ENCODE peak calls at places on chromosomes 5 and 9, in four cellular contexts. T is tibial nerve, Q is left lung, P is AG04450. C is an unnamed sample. For H3K27me3, the result is how much of the 10 kb centered on the place peaks cover.

GRCh38 chr9:129455151-129455995 is 165.5 kb downstream of the C9orf50 start:
- DNase-seq in T (no peak), Q (no peak), P (no peak), C (peak)

GRCh38 chr9:112848316-112849151 is 42.1 kb downstream of the SLC46A2 start:
- DNase-seq in T (no peak), Q (no peak), P (no peak), C (no peak)

GRCh38 chr9:95157491-95158151 is 159.9 kb downstream of the FANCC start:
- DNase-seq in T (peak), Q (no peak), P (peak), C (no peak)

GRCh38 chr9:69252436-69252835 is 72.6 kb upstream of the ENTREP1 start:
- DNase-seq in T (no peak), Q (no peak), P (no peak), C (no peak)

GRCh38 chr5:150180241-150181027 is 9.4 kb upstream of the SLC6A7 start:
- DNase-seq in T (peak), Q (peak), P (no peak), C (peak)

GRCh38 chr5:16061163-16061562 is 118.4 kb downstream of the MARCHF11 start:
- DNase-seq in T (no peak), Q (no peak), P (no peak), C (no peak)

GRCh38 chr9:8867148-8867547 is 1067.6 kb upstream of the DMAC1 start:
- DNase-seq in T (no peak), Q (no peak), P (no peak), C (no peak)

GRCh38 chr5:124706729-124707361 is 39.6 kb downstream of the ZNF608 start:
- DNase-seq in T (peak), Q (peak), P (peak), C (peak)

GRCh38 chr5:63923914-63924313 is 38.3 kb downstream of the HTR1A start:
- DNase-seq in T (no peak), Q (no peak), P (no peak), C (no peak)

GRCh38 chr5:61991861-61992260 is 314.1 kb upstream of the KIF2A start:
- DNase-seq in T (no peak), Q (no peak), P (no peak), C (no peak)

GRCh38 chr5:72108200-72109050 is 1.1 kb downstream of the MAP1B start:
- DNase-seq in T (peak), Q (peak), P (no peak), C (peak)

GRCh38 chr5:149740866-149741459 is 10.9 kb downstream of the PPARGC1B start:
- DNase-seq in T (no peak), Q (no peak), P (no peak), C (no peak)

GRCh38 chr5:139232161-139232724 is 34.1 kb upstream of the SIL1 start:
- DNase-seq in T (no peak), Q (no peak), P (no peak), C (peak)

GRCh38 chr5:58456486-58456885 is 3.4 kb downstream of the PLK2 start:
- DNase-seq in T (no peak), Q (no peak), P (no peak), C (no peak)

GRCh38 chr5:58455966-58456365 is 3.9 kb downstream of the PLK2 start:
- DNase-seq in T (no peak), Q (no peak), P (no peak), C (no peak)

GRCh38 chr5:58455495-58455894 is 4.4 kb downstream of the PLK2 start:
- DNase-seq in T (no peak), Q (no peak), P (no peak), C (no peak)

GRCh38 chr5:58454025-58454424 is 5.9 kb downstream of the PLK2 start:
- DNase-seq in T (no peak), Q (no peak), P (no peak), C (no peak)

GRCh38 chr5:58455066-58455465 is 4.8 kb downstream of the PLK2 start:
- DNase-seq in T (no peak), Q (no peak), P (no peak), C (no peak)
- H3K4me3 ChIP-seq in T (no peak), Q (peak), P (peak), C (peak)

GRCh38 chr9:71218774-71219173 is 97.4 kb upstream of the TRPM3 start:
- DNase-seq in T (no peak), Q (no peak), P (no peak), C (no peak)

DNA sequence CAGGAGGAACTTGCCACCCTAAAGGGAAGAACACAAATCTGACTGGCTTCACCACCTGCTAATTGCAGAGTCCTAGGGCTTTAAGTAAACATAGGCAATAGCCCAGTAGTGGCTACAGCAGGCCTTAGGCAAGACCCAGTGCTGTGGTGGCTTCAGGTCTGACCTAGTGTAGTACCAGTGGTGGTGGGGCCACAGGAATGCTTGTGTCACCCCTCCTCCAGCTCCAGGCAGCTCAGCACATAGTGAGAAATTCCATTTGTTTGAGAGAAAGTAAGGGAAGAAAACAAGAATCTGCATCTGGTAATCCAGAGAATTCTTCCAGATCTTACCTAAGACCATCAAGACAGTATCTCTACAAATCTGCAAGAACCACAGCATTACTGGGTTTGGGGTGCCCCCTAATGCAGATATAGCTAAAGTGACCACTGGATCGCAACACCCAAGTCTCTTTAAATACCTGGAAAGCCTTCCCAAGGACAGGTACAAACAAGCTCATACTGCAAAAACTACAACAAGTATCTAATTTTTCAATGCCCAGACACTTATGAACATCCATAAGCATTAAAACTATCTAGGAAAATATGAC is 102.6 kb upstream of the TRPM3 start:
- DNase-seq in T (no peak), Q (no peak), P (no peak), C (no peak)
- TF ChIP-seq CTCF in T (no peak), Q (no peak), P (no peak), C (no peak)

DNA sequence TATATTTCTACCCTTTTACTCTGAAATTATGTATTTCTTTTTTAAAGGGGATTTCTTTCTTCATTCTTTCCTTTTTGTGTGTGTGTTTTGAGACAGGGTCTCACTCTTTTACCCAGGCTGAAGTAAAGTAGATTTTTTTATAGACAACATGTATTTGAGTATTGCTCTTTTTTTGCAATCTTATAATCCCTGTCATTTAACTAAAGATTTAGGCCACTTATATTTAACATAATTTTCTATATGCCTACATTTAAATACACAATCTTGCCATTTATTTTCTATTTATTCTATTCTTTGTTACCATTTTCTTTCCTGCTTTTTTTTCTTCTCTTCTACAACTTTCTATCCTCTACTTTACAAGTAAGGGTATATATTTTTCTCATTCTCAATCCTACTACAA is 416.0 kb upstream of the IRX2 start:
- DNase-seq in T (no peak), Q (no peak), P (no peak), C (no peak)
- H3K27me3 ChIP-seq in T (under half), Q (under half), P (under half), C (under half)

DNA sequence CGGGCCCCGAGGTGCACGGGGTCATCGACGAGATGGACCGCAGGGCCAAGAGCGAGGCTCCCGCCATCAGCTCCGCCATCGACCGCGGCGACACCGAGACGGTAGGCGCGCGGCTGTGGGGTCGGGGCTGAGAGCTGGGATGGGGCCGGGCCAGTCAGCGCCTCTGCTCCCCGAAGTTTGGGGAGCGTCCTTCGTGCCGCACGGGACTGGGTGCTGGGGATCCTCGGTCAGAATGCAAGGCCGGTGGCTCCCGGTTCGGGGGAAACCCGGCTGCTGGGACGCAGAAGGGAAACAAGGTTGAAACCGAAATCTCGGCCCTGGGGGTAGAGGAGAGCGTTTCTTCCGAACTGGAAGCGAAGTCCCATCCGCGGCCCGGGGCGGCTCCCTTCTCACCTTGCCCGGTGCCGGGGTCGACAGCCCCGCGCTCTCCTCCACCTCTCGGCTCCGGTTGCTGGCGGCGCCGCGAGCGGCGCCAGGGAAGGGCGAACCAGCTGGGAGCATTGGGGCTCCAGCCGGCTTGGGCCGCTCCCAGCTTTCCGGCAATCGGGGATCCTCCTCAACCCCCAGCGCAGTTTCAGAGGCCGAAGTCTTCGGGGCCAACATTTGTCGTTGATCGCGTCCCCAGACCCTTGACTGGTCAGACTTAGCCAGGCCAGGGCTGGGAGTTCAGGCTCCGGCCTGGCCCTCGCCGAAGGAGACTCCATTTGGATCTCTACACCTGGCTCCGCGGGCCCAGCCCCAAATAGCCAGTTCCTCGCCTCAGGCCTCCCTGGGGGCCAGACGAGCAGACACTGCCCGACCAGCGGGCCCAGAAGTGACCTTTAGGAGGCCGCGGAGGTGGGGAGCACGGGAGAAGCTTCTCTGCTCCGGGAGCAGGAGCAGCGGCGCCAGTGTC is 1.0 kb downstream of the LHX2 start:
- DNase-seq in T (no peak), Q (no peak), P (no peak), C (peak)
- H3K4me3 ChIP-seq in T (no peak), Q (peak), P (no peak), C (no peak)

GRCh38 chr5:134142088-134142487 is 27.6 kb downstream of the TCF7 start:
- DNase-seq in T (no peak), Q (peak), P (no peak), C (no peak)

GRCh38 chr5:134140530-134141201 is 26.2 kb downstream of the TCF7 start:
- DNase-seq in T (peak), Q (peak), P (peak), C (peak)

GRCh38 chr5:134139891-134140469 is 25.5 kb downstream of the TCF7 start:
- DNase-seq in T (no peak), Q (peak), P (no peak), C (peak)

GRCh38 chr5:134142806-134143205 is 28.3 kb downstream of the TCF7 start:
- DNase-seq in T (no peak), Q (peak), P (no peak), C (no peak)

GRCh38 chr5:134141346-134142050 is 27.0 kb downstream of the TCF7 start:
- DNase-seq in T (no peak), Q (peak), P (no peak), C (peak)
- TF ChIP-seq CTCF in T (no peak), Q (no peak), P (no peak), C (peak)

GRCh38 chr5:73296772-73297171 is 123.8 kb downstream of the TMEM174 start:
- DNase-seq in T (no peak), Q (no peak), P (no peak), C (peak)
- H3K27me3 ChIP-seq in T (under half), Q (half or more), P (under half), C (under half)

GRCh38 chr5:170296935-170297588 is 515 bp downstream of the LCP2 start:
- DNase-seq in T (no peak), Q (no peak), P (no peak), C (no peak)
- H3K4me3 ChIP-seq in T (peak), Q (peak), P (no peak), C (no peak)

DNA sequence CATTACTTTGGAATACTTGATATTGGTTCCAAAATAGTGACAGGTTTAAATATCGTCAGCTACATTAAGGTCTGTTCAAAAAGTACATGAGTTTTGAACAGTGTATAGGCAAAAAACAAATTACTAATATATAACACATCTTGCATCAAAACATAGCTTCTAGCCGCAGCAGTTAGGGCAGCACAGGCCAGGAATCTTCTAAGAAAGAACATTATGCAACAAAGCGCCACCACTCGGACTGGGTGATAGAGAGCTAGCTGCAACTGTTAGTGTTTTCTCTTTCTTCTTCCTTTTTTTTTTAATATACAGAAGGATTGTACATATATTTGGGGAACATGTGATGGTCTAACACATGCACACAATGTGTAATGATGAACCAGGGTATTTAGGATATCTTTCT is 504.5 kb downstream of the NR2F1-AS1 start:
- DNase-seq in T (no peak), Q (no peak), P (no peak), C (no peak)
- TF ChIP-seq CTCF in T (no peak), Q (no peak), P (no peak), C (no peak)

DNA sequence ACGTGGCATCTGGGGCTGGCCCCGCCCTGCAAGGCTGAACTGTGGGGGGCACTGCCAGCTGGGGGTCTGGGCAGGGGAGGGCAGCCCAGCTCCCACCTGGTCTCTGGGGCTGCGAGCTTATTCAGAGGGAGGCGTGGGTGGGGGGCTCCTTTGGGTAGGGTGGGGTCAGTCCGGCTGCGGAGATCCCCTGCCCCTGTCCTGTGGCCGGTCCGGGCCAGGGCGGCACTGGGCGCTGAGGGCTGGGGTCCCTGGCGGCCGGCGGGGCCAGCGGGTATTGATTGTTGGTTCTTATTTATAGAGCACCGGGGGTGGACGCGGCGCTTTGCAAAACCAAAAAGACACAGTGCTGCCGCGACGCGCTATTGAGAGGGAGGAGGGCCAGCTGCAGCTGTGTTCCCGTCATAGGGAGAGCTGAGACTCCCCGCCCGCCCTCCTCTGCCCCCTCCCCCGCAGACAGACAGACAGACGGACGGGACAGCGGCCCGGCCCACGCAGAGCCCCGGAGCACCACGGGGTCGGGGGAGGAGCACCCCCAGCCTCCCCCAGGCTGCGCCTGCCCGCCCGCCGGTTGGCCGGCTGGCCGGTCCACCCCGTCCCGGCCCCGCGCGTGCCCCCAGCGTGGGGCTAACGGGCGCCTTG is 2.6 kb downstream of the LRRC26 start:
- DNase-seq in T (no peak), Q (no peak), P (no peak), C (peak)
- H3K27me3 ChIP-seq in T (under half), Q (half or more), P (half or more), C (half or more)

C was measured in osteoblast.